ENCODE peak calls at places on chromosomes 11 and 22, in seven cellular contexts. J is NCI-H2029; K is NCI-H2081; V is cardiac fibroblast; W is mesendoderm; X is stimulated activated CD4-positive, alpha-beta T cell treated with anti-CD3 and anti-CD28 coated beads, Interleukin-1b, Interleukin-23, amount 100 ng/mL, for 24 hours; E is AG08395. M is an unnamed sample.

GRCh38 chr11:85595285-85595884 is 31.8 kb downstream of the DLG2 start:
- DNase-seq in E (peak), W (peak), J (peak), K (peak), V (peak), X (no peak), M (peak)

GRCh38 chr22:39292561-39293074 is 26.8 kb downstream of the RPL3 start:
- DNase-seq in K (peak), V (peak), W (peak), X (no peak), J (peak), E (peak), M (peak)

GRCh38 chr11:72430743-72431570 is 3.4 kb downstream of the CLPB start:
- DNase-seq in J (peak), E (peak), W (peak), K (peak), X (no peak), V (peak), M (peak)

GRCh38 chr11:87879118-87879517 is 296.1 kb downstream of the RAB38 start:
- DNase-seq in K (no peak), X (no peak), J (no peak), E (peak), V (peak), W (no peak), M (no peak)

GRCh38 chr11:12123799-12124198 is 13.4 kb downstream of the MICAL2 start:
- DNase-seq in E (no peak), V (peak), K (no peak), W (no peak), X (no peak), J (no peak), M (no peak)

GRCh38 chr11:63866211-63866610 is 27.3 kb downstream of the MARK2 start:
- DNase-seq in J (peak), E (no peak), X (peak), K (peak), W (no peak), V (peak), M (no peak)

GRCh38 chr22:23242473-23243001 is 62.2 kb downstream of the BCR start:
- DNase-seq in V (no peak), E (no peak), K (no peak), W (peak), J (no peak), X (no peak), M (peak)

GRCh38 chr22:37552560-37553163 is 7.6 kb upstream of the CDC42EP1 start:
- DNase-seq in E (peak), K (no peak), V (no peak), X (no peak), J (no peak), W (peak), M (no peak)

GRCh38 chr11:45879803-45880685 is 5.4 kb upstream of the MAPK8IP1 start:
- DNase-seq in J (no peak), V (peak), W (no peak), X (no peak), K (no peak), E (no peak), M (no peak)

M was measured in lung microvascular endothelial cell.